ENCODE peak calls at places on chromosomes 16 and 17, in nine cellular contexts. Y, I, X, H, Z, B, N, C and A are unnamed samples.

GRCh38 chr16:28491080-28491969 is 549 bp downstream of the CLN3 start:
- DNase-seq in Y (no peak), I (no peak), X (no peak), H (peak), Z (peak), B (peak), N (no peak), C (peak), A (peak)

GRCh38 chr16:27335349-27336052 is 21.7 kb downstream of the IL4R start:
- DNase-seq in Y (no peak), I (no peak), X (no peak), H (no peak), Z (no peak), B (peak), N (no peak), C (peak), A (no peak)

GRCh38 chr17:19316756-19317358 is 45.7 kb downstream of the B9D1 start:
- DNase-seq in Y (no peak), I (no peak), X (no peak), H (no peak), Z (no peak), B (no peak), N (no peak), C (no peak), A (no peak)

GRCh38 chr17:1486802-1487695 is 5.4 kb downstream of the MYO1C start:
- DNase-seq in Y (peak), I (no peak), X (peak), H (peak), Z (peak), B (peak), N (peak), C (peak), A (peak)

GRCh38 chr17:29241015-29241963 is 5.4 kb upstream of the CRYBA1 start:
- DNase-seq in Y (no peak), I (peak), X (no peak), H (no peak), Z (peak), B (peak), N (peak), C (peak), A (peak)

GRCh38 chr17:44916059-44916780 is 920 bp upstream of the GFAP start:
- DNase-seq in Y (peak), I (no peak), X (no peak), H (no peak), Z (no peak), B (no peak), N (no peak), C (peak), A (no peak)

GRCh38 chr16:3687792-3688191 is 29.5 kb downstream of the TRAP1 start:
- DNase-seq in Y (no peak), I (no peak), X (no peak), H (no peak), Z (no peak), B (no peak), N (no peak), C (no peak), A (no peak)

GRCh38 chr16:12137344-12138094 is 161.0 kb downstream of the SNX29 start:
- DNase-seq in Y (no peak), I (no peak), X (no peak), H (no peak), Z (no peak), B (no peak), N (no peak), C (no peak), A (no peak)

GRCh38 chr16:68992521-68992920 is 112.9 kb upstream of the HAS3 start:
- DNase-seq in Y (no peak), I (no peak), X (no peak), H (no peak), Z (peak), B (peak), N (no peak), C (peak), A (no peak)

GRCh38 chr16:29820271-29820701 is at the start of gene MVP:
- DNase-seq in Y (peak), I (peak), X (peak), H (peak), Z (peak), B (peak), N (no peak), C (peak), A (peak)

GRCh38 chr16:48607056-48607825 is 2.7 kb downstream of the N4BP1 start:
- DNase-seq in Y (no peak), I (no peak), X (no peak), H (no peak), Z (peak), B (peak), N (no peak), C (peak), A (no peak)

GRCh38 chr17:68782829-68783228 is 172.4 kb downstream of the ABCA8 start:
- DNase-seq in Y (no peak), I (no peak), X (no peak), H (peak), Z (no peak), B (no peak), N (no peak), C (peak), A (no peak)

GRCh38 chr17:16442141-16442540 is 26.8 kb downstream of the TRPV2 start:
- DNase-seq in Y (no peak), I (peak), X (no peak), H (no peak), Z (peak), B (peak), N (no peak), C (peak), A (no peak)

GRCh38 chr17:45221081-45221996 is at the start of gene FMNL1:
- DNase-seq in Y (peak), I (peak), X (peak), H (peak), Z (no peak), B (no peak), N (no peak), C (no peak), A (peak)

GRCh38 chr16:31505483-31505882 is 2.7 kb downstream of the RUSF1 start:
- DNase-seq in Y (no peak), I (no peak), X (no peak), H (no peak), Z (no peak), B (no peak), N (no peak), C (no peak), A (no peak)

GRCh38 chr17:31967643-31968042 is 30.8 kb downstream of the SUZ12 start:
- DNase-seq in Y (no peak), I (no peak), X (no peak), H (no peak), Z (no peak), B (no peak), N (no peak), C (no peak), A (no peak)